ENCODE peak calls at places on chromosome 14, in ten cellular contexts. O is psoas muscle, X is PC-3, Q is fibroblast of the aortic adventitia, M is astrocyte of the cerebellum, J is tibial nerve, K is fibroblast of lung, S is AG09309, F is cardiac muscle cell, C is testis. P is an unnamed sample.

GRCh38 chr14:100832311-100832960 is 6.5 kb downstream of the MEG3 start:
- DNase-seq in O (no peak), X (no peak), Q (no peak), M (no peak), J (no peak), K (no peak), S (no peak), F (no peak), C (no peak), P (no peak)

GRCh38 chr14:35339761-35340406 is 47.7 kb downstream of the PSMA6 start:
- DNase-seq in O (peak; percentile 66), X (no peak), Q (no peak), M (no peak), J (no peak), K (no peak), S (no peak), F (no peak), C (no peak), P (no peak)

GRCh38 chr14:79057333-79057732 is 887.2 kb downstream of the NRXN3 start:
- DNase-seq in O (no peak), X (no peak), Q (no peak), M (peak; percentile 22), J (no peak), K (peak; percentile 14), S (no peak), F (no peak), C (no peak), P (peak; percentile 12)

GRCh38 chr14:85534914-85535313 is 5.0 kb downstream of the FLRT2 start:
- DNase-seq in O (no peak), X (no peak), Q (no peak), M (no peak), J (no peak), K (peak; percentile 26), S (no peak), F (peak; percentile 34), C (peak; percentile 20), P (peak; percentile 46)

GRCh38 chr14:22998324-22999012 is 11.5 kb downstream of the C14orf93 start:
- DNase-seq in O (no peak), X (no peak), Q (no peak), M (no peak), J (no peak), K (no peak), S (no peak), F (peak; percentile 40), C (no peak), P (no peak)

GRCh38 chr14:24430143-24430681 is 458 bp downstream of the KHNYN start:
- DNase-seq in O (peak; percentile 90), X (peak; percentile 62), Q (peak; percentile 86), M (peak; percentile 20), J (peak; percentile 63), K (peak; percentile 79), S (peak; percentile 16), F (peak; percentile 91), C (peak; percentile 87), P (peak; percentile 85)

GRCh38 chr14:60632777-60633176 is 16.5 kb downstream of the SIX1 start:
- DNase-seq in O (no peak), X (peak; percentile 27), Q (no peak), M (no peak), J (no peak), K (no peak), S (no peak), F (no peak), C (no peak), P (no peak)

GRCh38 chr14:76091036-76091435 is 60.7 kb upstream of the GPATCH2L start:
- DNase-seq in O (peak; percentile 89), X (peak; percentile 13), Q (peak; percentile 18), M (no peak), J (peak; percentile 21), K (no peak), S (no peak), F (peak; percentile 28), C (peak; percentile 73), P (peak; percentile 24)

GRCh38 chr14:100295376-100296105 is 10.7 kb downstream of the SLC25A29 start:
- DNase-seq in O (peak; percentile 43), X (no peak), Q (no peak), M (no peak), J (no peak), K (no peak), S (no peak), F (no peak), C (no peak), P (no peak)

GRCh38 chr14:83006071-83006670 is 1472.5 kb upstream of the SEL1L start:
- DNase-seq in O (no peak), X (no peak), Q (no peak), M (no peak), J (no peak), K (no peak), S (no peak), F (no peak), C (no peak), P (no peak)

GRCh38 chr14:102043251-102044025 is 43.4 kb downstream of the HSP90AA1 start:
- DNase-seq in O (peak; percentile 86), X (peak; percentile 31), Q (no peak), M (no peak), J (no peak), K (no peak), S (no peak), F (no peak), C (no peak), P (peak; percentile 43)

GRCh38 chr14:23366163-23366921 is 1.4 kb upstream of the EFS start:
- DNase-seq in O (peak; percentile 83), X (no peak), Q (no peak), M (peak; percentile 23), J (peak; percentile 62), K (peak; percentile 81), S (no peak), F (peak; percentile 85), C (peak; percentile 72), P (peak; percentile 39)

DNA sequence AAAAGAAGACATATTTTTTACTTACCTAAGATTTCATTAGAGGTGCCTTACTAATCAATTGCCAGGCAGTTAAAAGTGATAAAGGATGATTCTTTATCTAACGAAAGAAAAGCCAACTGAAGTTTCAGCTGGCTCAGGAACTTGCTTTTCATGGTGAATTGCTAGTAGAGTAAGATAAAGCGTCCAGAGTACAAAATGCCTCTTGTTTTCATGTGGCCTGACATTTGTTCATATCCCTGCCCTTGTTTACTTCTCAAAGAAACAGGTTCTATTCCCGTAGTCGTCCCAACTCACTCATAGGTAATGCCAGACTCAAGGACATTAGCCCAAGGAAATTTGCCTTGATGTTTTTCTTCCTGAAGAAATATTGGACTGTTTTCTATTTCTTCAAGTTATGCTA is 420.8 kb downstream of the RAD51B start:
- DNase-seq in O (no peak), X (no peak), Q (no peak), M (no peak), J (no peak), K (no peak), S (no peak), F (no peak), C (no peak), P (no peak)
- TF ChIP-seq CTCF in O (no peak), X (no peak), Q (no peak), M (no peak), J (no peak), K (no peak), S (no peak), F (no peak), C (no peak), P (no peak)

GRCh38 chr14:88668448-88669116 is 105.7 kb downstream of the ZC3H14 start:
- DNase-seq in O (no peak), X (no peak), Q (no peak), M (no peak), J (no peak), K (no peak), S (no peak), F (no peak), C (no peak), P (no peak)
- H3K4me3 ChIP-seq in O (no peak overlapping the region), X (no peak overlapping the region), Q (no peak overlapping the region), M (no peak overlapping the region), J (no peak overlapping the region), K (no peak overlapping the region), S (no peak overlapping the region), F (no peak overlapping the region), C (no peak overlapping the region), P (no peak overlapping the region)

GRCh38 chr14:21921453-21921852 is 247.8 kb upstream of the OR4E1 start:
- DNase-seq in O (no peak), X (peak; percentile 17), Q (no peak), M (no peak), J (no peak), K (no peak), S (no peak), F (no peak), C (no peak), P (no peak)

GRCh38 chr14:21923820-21924219 is 250.2 kb upstream of the OR4E1 start:
- DNase-seq in O (no peak), X (no peak), Q (no peak), M (no peak), J (no peak), K (no peak), S (no peak), F (no peak), C (no peak), P (no peak)

GRCh38 chr14:21924479-21924878 is 250.9 kb upstream of the OR4E1 start:
- DNase-seq in O (no peak), X (no peak), Q (no peak), M (no peak), J (no peak), K (no peak), S (no peak), F (no peak), C (no peak), P (no peak)
- TF ChIP-seq CTCF in O (no peak), X (no peak), Q (no peak), M (no peak), J (no peak), K (no peak), S (no peak), F (no peak), C (no peak), P (no peak)

GRCh38 chr14:98634043-98634820 is 637.8 kb downstream of the BCL11B start:
- DNase-seq in O (no peak), X (no peak), Q (no peak), M (no peak), J (no peak), K (no peak), S (no peak), F (no peak), C (no peak), P (no peak)

GRCh38 chr14:98633380-98633779 is 638.6 kb downstream of the BCL11B start:
- DNase-seq in O (no peak), X (no peak), Q (no peak), M (no peak), J (no peak), K (no peak), S (no peak), F (no peak), C (peak; percentile 71), P (no peak)
- H3K4me3 ChIP-seq in O (no peak overlapping the region), X (no peak overlapping the region), Q (no peak overlapping the region), M (no peak overlapping the region), J (no peak overlapping the region), K (no peak overlapping the region), S (no peak overlapping the region), F (no peak overlapping the region), C (no peak overlapping the region), P (no peak overlapping the region)

DNA sequence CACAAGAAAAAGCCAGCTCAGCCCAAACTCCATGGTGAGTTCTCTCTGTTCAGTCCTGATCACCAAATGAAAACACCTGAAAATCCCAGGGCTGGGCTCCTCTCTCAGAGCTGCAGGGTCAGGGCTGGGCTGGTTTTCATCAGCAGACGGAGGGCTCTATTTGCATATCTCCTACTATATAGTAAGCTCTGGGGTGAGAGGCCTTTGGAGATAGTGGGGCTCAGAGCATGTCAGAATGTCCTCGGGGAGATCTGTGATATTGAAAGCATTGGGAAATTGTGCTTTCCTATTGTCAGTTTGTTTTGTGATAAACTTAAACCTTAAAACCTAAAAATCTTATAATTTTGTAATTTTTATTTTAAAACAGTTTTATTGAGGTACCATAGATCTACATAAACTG is 742.6 kb downstream of the TMEM121 start:
- DNase-seq in O (no peak), X (no peak), Q (no peak), M (no peak), J (no peak), K (no peak), S (no peak), F (no peak), C (no peak), P (no peak)
- TF ChIP-seq CTCF in O (no peak), X (no peak), Q (no peak), M (no peak), J (no peak), K (no peak), S (no peak), F (no peak), C (no peak), P (no peak)

P was measured in foreskin fibroblast.